ENCODE peak calls at places on chromosome 9, in seven cellular contexts. One of them, this sample, is unnamed.

GRCh38 chr9:73039253-73039915 is 86.5 kb upstream of the ALDH1A1 start:
- DNase-seq in upper lobe of left lung: no peak
- DNase-seq in ovary: peak; percentile 42
- DNase-seq in mucosa of descending colon: no peak
- DNase-seq in mammary epithelial cell: no peak
- DNase-seq in IMR-90: no peak
- DNase-seq in upper lobe of right lung: no peak
- DNase-seq in this sample: no peak

GRCh38 chr9:31355159-31355882 is 1029.1 kb upstream of the ACO1 start:
- DNase-seq in ovary: no peak
- DNase-seq in mammary epithelial cell: no peak
- DNase-seq in upper lobe of left lung: no peak
- DNase-seq in upper lobe of right lung: no peak
- DNase-seq in IMR-90: no peak
- DNase-seq in mucosa of descending colon: no peak
- DNase-seq in this sample: no peak

GRCh38 chr9:117541192-117541591 is 126.3 kb upstream of the ASTN2 start:
- DNase-seq in upper lobe of left lung: no peak
- DNase-seq in upper lobe of right lung: no peak
- DNase-seq in ovary: no peak
- DNase-seq in IMR-90: no peak
- DNase-seq in mucosa of descending colon: no peak
- DNase-seq in mammary epithelial cell: no peak
- DNase-seq in this sample: no peak

GRCh38 chr9:87516931-87517300 is 19.2 kb downstream of the DAPK1 start:
- DNase-seq in ovary: no peak
- DNase-seq in upper lobe of right lung: no peak
- DNase-seq in upper lobe of left lung: no peak
- DNase-seq in mammary epithelial cell: no peak
- DNase-seq in IMR-90: no peak
- DNase-seq in mucosa of descending colon: no peak
- DNase-seq in this sample: no peak

GRCh38 chr9:86695904-86696424 is 251.3 kb downstream of the GAS1 start:
- DNase-seq in mucosa of descending colon: no peak
- DNase-seq in ovary: no peak
- DNase-seq in upper lobe of right lung: no peak
- DNase-seq in IMR-90: peak; percentile 61
- DNase-seq in upper lobe of left lung: no peak
- DNase-seq in mammary epithelial cell: peak; percentile 26
- DNase-seq in this sample: no peak

GRCh38 chr9:80867731-80868130 is 821.6 kb downstream of the TLE1 start:
- DNase-seq in IMR-90: peak; percentile 72
- DNase-seq in upper lobe of right lung: no peak
- DNase-seq in mammary epithelial cell: peak; percentile 83
- DNase-seq in mucosa of descending colon: no peak
- DNase-seq in upper lobe of left lung: no peak
- DNase-seq in ovary: no peak
- DNase-seq in this sample: no peak

GRCh38 chr9:35906923-35907699 is 1.1 kb downstream of the HRCT1 start:
- DNase-seq in upper lobe of left lung: peak; percentile 85
- DNase-seq in ovary: peak; percentile 66
- DNase-seq in mammary epithelial cell: peak; percentile 61
- DNase-seq in IMR-90: peak; percentile 75
- DNase-seq in mucosa of descending colon: peak; percentile 69
- DNase-seq in upper lobe of right lung: peak; percentile 85
- DNase-seq in this sample: no peak

GRCh38 chr9:107283621-107284616 is 840 bp downstream of the RAD23B start:
- DNase-seq in ovary: peak; percentile 79
- DNase-seq in upper lobe of left lung: peak; percentile 89
- DNase-seq in mucosa of descending colon: peak; percentile 88
- DNase-seq in upper lobe of right lung: peak; percentile 90
- DNase-seq in IMR-90: peak; percentile 74
- DNase-seq in mammary epithelial cell: peak; percentile 84
- DNase-seq in this sample: peak; percentile 93

GRCh38 chr9:135134253-135135028 is 47.0 kb downstream of the OLFM1 start:
- DNase-seq in ovary: no peak
- DNase-seq in upper lobe of left lung: no peak
- DNase-seq in mammary epithelial cell: no peak
- DNase-seq in IMR-90: no peak
- DNase-seq in mucosa of descending colon: no peak
- DNase-seq in upper lobe of right lung: no peak
- DNase-seq in this sample: no peak

GRCh38 chr9:110152704-110153374 is 55.1 kb downstream of the C9orf152 start:
- DNase-seq in ovary: no peak
- DNase-seq in mammary epithelial cell: peak; percentile 45
- DNase-seq in upper lobe of left lung: no peak
- DNase-seq in upper lobe of right lung: no peak
- DNase-seq in IMR-90: peak; percentile 72
- DNase-seq in mucosa of descending colon: no peak
- DNase-seq in this sample: no peak

GRCh38 chr9:112112941-112113399 is 62.1 kb downstream of the SUSD1 start:
- DNase-seq in upper lobe of left lung: peak; percentile 44
- DNase-seq in IMR-90: no peak
- DNase-seq in upper lobe of right lung: no peak
- DNase-seq in mammary epithelial cell: peak; percentile 85
- DNase-seq in ovary: no peak
- DNase-seq in mucosa of descending colon: no peak
- DNase-seq in this sample: peak; percentile 78

DNA sequence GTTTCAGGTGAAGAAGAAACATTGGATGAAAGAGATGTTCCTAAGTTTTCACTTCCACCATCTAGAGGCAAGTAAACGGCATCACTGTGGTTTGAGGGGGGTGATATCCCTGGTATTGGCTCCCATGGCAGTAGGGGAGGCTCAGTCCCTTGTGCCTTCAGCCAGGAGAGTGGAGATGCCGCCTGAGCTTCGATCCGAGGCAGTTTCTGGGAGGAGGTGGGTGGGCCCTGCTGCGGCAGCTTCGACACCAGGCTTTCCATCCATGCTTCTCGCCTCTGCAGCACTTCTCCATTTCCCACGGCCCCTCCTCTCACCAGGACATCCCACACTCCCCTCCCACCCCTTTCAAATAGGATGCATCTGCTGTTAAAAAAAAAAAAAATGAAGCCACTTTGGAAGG is 258.3 kb downstream of the GADD45G start:
- DNase-seq in upper lobe of right lung: peak; percentile 34
- DNase-seq in mammary epithelial cell: no peak
- DNase-seq in mucosa of descending colon: no peak
- DNase-seq in upper lobe of left lung: no peak
- DNase-seq in ovary: peak; percentile 9
- DNase-seq in IMR-90: no peak
- DNase-seq in this sample: no peak
- H3K4me1 ChIP-seq in upper lobe of right lung: peaks cover 7% of the 10 kb centered on the region
- H3K4me1 ChIP-seq in mammary epithelial cell: no peaks in the 10 kb centered on the region
- H3K4me1 ChIP-seq in mucosa of descending colon: no peaks in the 10 kb centered on the region
- H3K4me1 ChIP-seq in upper lobe of left lung: peaks cover 7% of the 10 kb centered on the region
- H3K4me1 ChIP-seq in ovary: no peaks in the 10 kb centered on the region
- H3K4me1 ChIP-seq in IMR-90: no peaks in the 10 kb centered on the region
- H3K4me1 ChIP-seq in this sample: no peaks in the 10 kb centered on the region

GRCh38 chr9:122377241-122378164 is 6.7 kb downstream of the PTGS1 start:
- DNase-seq in upper lobe of left lung: no peak
- DNase-seq in mucosa of descending colon: no peak
- DNase-seq in upper lobe of right lung: no peak
- DNase-seq in IMR-90: peak; percentile 36
- DNase-seq in ovary: no peak
- DNase-seq in mammary epithelial cell: no peak
- DNase-seq in this sample: no peak
- TF ChIP-seq CTCF in upper lobe of left lung: no peak
- TF ChIP-seq CTCF in mucosa of descending colon: no peak
- TF ChIP-seq CTCF in upper lobe of right lung: no peak
- TF ChIP-seq CTCF in IMR-90: no peak
- TF ChIP-seq CTCF in ovary: no peak
- TF ChIP-seq CTCF in mammary epithelial cell: no peak
- TF ChIP-seq CTCF in this sample: no peak

GRCh38 chr9:137182836-137183235 is 5.5 kb downstream of the ANAPC2 start:
- DNase-seq in upper lobe of right lung: no peak
- DNase-seq in mammary epithelial cell: no peak
- DNase-seq in IMR-90: no peak
- DNase-seq in mucosa of descending colon: no peak
- DNase-seq in upper lobe of left lung: no peak
- DNase-seq in ovary: no peak
- DNase-seq in this sample: no peak
- H3K36me3 ChIP-seq in upper lobe of right lung: peaks cover 73% of the 10 kb centered on the region
- H3K36me3 ChIP-seq in mammary epithelial cell: peaks cover 2% of the 10 kb centered on the region
- H3K36me3 ChIP-seq in IMR-90: peaks cover 76% of the 10 kb centered on the region
- H3K36me3 ChIP-seq in mucosa of descending colon: peaks cover 3% of the 10 kb centered on the region
- H3K36me3 ChIP-seq in upper lobe of left lung: peaks cover 96% of the 10 kb centered on the region
- H3K36me3 ChIP-seq in ovary: no peaks in the 10 kb centered on the region
- H3K36me3 ChIP-seq in this sample: peaks cover 2% of the 10 kb centered on the region

GRCh38 chr9:95204710-95205109 is 112.8 kb downstream of the FANCC start:
- DNase-seq in ovary: no peak
- DNase-seq in IMR-90: no peak
- DNase-seq in upper lobe of right lung: no peak
- DNase-seq in mucosa of descending colon: no peak
- DNase-seq in upper lobe of left lung: no peak
- DNase-seq in mammary epithelial cell: no peak
- DNase-seq in this sample: no peak

GRCh38 chr9:95201201-95201600 is 116.3 kb downstream of the FANCC start:
- DNase-seq in mammary epithelial cell: no peak
- DNase-seq in IMR-90: no peak
- DNase-seq in upper lobe of left lung: no peak
- DNase-seq in mucosa of descending colon: no peak
- DNase-seq in ovary: no peak
- DNase-seq in upper lobe of right lung: no peak
- DNase-seq in this sample: no peak

GRCh38 chr9:95204310-95204709 is 113.2 kb downstream of the FANCC start:
- DNase-seq in ovary: no peak
- DNase-seq in mucosa of descending colon: no peak
- DNase-seq in mammary epithelial cell: no peak
- DNase-seq in IMR-90: no peak
- DNase-seq in upper lobe of right lung: no peak
- DNase-seq in upper lobe of left lung: no peak
- DNase-seq in this sample: no peak

GRCh38 chr9:95206143-95206542 is 111.4 kb downstream of the FANCC start:
- DNase-seq in ovary: no peak
- DNase-seq in upper lobe of left lung: no peak
- DNase-seq in mammary epithelial cell: no peak
- DNase-seq in upper lobe of right lung: no peak
- DNase-seq in mucosa of descending colon: no peak
- DNase-seq in IMR-90: peak; percentile 36
- DNase-seq in this sample: no peak

DNA sequence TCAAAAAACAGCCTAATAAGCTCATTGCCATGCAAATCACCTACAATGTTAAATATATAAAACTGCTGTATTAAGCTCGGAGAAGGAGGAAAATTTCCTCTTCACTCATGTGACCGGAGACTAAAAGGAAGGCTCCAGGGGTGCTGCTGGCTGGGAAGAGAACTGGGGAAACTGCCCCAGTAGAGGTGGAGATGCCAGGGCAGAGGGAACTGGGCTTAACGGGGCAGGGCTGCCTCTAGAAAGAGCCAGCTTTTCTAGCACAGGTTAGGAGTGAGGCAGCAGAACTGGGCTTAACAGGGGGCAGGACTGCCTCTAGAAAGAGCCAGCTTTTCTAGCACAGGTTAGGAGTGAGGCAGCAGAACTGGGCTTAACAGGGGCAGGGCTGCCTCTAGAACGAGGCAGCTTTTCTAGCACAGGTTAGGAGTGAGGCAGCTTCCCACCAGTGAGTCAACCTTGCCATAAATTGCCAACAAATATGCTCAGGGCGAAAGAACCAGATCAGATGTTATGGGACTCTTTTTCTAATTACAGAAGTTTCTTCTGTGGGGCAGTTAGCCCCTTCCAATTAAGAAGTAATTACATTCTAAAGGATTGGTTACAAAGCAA is 115.3 kb downstream of the FANCC start:
- DNase-seq in ovary: no peak
- DNase-seq in mucosa of descending colon: no peak
- DNase-seq in IMR-90: no peak
- DNase-seq in upper lobe of left lung: no peak
- DNase-seq in upper lobe of right lung: no peak
- DNase-seq in mammary epithelial cell: no peak
- DNase-seq in this sample: no peak
- H3K4me1 ChIP-seq in ovary: peaks cover 2% of the 10 kb centered on the region
- H3K4me1 ChIP-seq in mucosa of descending colon: peaks cover 5% of the 10 kb centered on the region
- H3K4me1 ChIP-seq in IMR-90: peaks cover 13% of the 10 kb centered on the region
- H3K4me1 ChIP-seq in upper lobe of left lung: no peaks in the 10 kb centered on the region
- H3K4me1 ChIP-seq in upper lobe of right lung: no peaks in the 10 kb centered on the region
- H3K4me1 ChIP-seq in mammary epithelial cell: peaks cover 15% of the 10 kb centered on the region
- H3K4me1 ChIP-seq in this sample: peaks cover 22% of the 10 kb centered on the region